ENCODE peak calls at places on chromosomes 11 and 22, in five cellular contexts. U, A, Y, J and Z are unnamed samples.

GRCh38 chr22:38258895-38259294 is 13.9 kb downstream of the TMEM184B start:
- DNase-seq in U (peak; percentile 62), A (no peak), Y (no peak), J (no peak), Z (no peak)

GRCh38 chr22:49689858-49690257 is 137.8 kb downstream of the BRD1 start:
- DNase-seq in U (no peak), A (no peak), Y (no peak), J (no peak), Z (no peak)

GRCh38 chr11:123301696-123302400 is 106.8 kb upstream of the CLMP start:
- DNase-seq in U (no peak), A (peak; percentile 91), Y (peak; percentile 38), J (peak; percentile 74), Z (peak; percentile 59)

GRCh38 chr11:10930961-10931760 is 73.3 kb upstream of the ZBED5 start:
- DNase-seq in U (peak; percentile 37), A (peak; percentile 86), Y (no peak), J (peak; percentile 77), Z (peak; percentile 19)

GRCh38 chr11:65119670-65119995 is 2.1 kb upstream of the ZNHIT2 start:
- DNase-seq in U (no peak), A (no peak), Y (no peak), J (no peak), Z (no peak)

GRCh38 chr11:105899776-105900175 is 122.3 kb downstream of the MSANTD4 start:
- DNase-seq in U (no peak), A (no peak), Y (no peak), J (no peak), Z (no peak)

GRCh38 chr11:18611196-18611595 is 11.6 kb downstream of the MISFA start:
- DNase-seq in U (no peak), A (no peak), Y (no peak), J (no peak), Z (no peak)

GRCh38 chr11:134469627-134470026 is 57.6 kb upstream of the B3GAT1 start:
- DNase-seq in U (no peak), A (no peak), Y (no peak), J (no peak), Z (no peak)

GRCh38 chr11:100726709-100727108 is 39.6 kb downstream of the ARHGAP42 start:
- DNase-seq in U (no peak), A (peak; percentile 26), Y (no peak), J (no peak), Z (no peak)

GRCh38 chr22:40567626-40568328 is 68.7 kb downstream of the MRTFA start:
- DNase-seq in U (no peak), A (no peak), Y (no peak), J (no peak), Z (no peak)

GRCh38 chr11:59173080-59173963 is 1.4 kb downstream of the DTX4 start:
- DNase-seq in U (no peak), A (peak; percentile 63), Y (no peak), J (peak; percentile 64), Z (no peak)

DNA sequence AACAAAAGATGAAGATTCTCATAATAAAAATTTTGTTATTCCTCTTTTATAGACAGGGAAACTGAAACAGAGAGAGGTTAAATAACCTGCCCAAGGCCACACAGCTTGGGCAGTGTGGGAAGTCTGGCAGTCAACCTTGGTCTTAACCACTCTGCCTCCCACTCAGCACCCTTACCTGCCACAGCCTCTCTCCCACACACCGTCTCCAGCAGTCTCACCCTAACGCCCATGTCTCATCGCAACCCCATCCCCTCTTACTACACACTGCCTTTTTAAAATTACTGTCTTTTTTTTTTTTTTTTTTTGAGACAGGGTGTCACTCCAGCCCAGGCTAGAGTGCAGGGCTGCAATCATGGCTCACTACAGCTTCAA is 25.0 kb downstream of the ARRB1 start:
- DNase-seq in U (no peak), A (no peak), Y (no peak), J (no peak), Z (no peak)
- H3K27ac ChIP-seq in U (peak overlapping the region; percentile 52), A (no peak overlapping the region), Y (peak overlapping the region; percentile 93), J (peak overlapping the region; percentile 8), Z (no peak overlapping the region)

GRCh38 chr22:36424901-36425579 is 37.3 kb upstream of the MYH9 start:
- DNase-seq in U (no peak), A (no peak), Y (no peak), J (no peak), Z (no peak)

GRCh38 chr22:36430863-36431262 is 43.1 kb upstream of the MYH9 start:
- DNase-seq in U (peak; percentile 48), A (no peak), Y (no peak), J (no peak), Z (no peak)

GRCh38 chr22:36422287-36423014 is 34.7 kb upstream of the MYH9 start:
- DNase-seq in U (no peak), A (no peak), Y (no peak), J (no peak), Z (no peak)

GRCh38 chr22:36423461-36424404 is 36.0 kb upstream of the MYH9 start:
- DNase-seq in U (peak; percentile 51), A (no peak), Y (no peak), J (no peak), Z (no peak)

DNA sequence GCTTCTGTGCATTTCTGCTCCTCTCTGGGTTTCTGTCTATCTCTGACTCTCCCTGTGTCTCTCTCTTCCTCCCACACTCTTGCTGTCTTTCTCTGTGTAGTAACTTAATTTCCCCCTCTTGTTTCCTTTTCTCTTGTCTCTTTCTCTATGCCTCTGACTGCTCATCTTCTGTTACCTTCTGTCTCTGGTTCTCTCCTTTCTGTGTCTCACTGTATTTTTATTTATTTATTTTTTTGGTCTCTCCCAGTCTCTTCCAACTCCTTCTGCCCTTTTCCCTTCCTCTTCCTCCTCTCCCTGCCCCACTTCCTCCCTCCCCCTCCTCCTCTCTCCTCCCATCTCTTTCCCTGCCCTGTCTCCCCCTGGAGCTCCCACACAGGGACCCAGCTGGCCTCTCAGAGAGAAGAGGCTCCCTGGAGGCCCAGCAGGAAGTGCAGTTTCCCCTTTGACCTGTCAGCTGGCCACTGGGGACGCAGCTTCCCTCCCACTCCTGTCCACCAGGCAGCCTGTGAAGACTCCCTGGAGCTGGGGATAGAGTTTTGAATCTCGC is 38.3 kb upstream of the MYH9 start:
- DNase-seq in U (no peak), A (peak; percentile 55), Y (no peak), J (peak; percentile 65), Z (no peak)
- TF ChIP-seq CTCF in U (peak; percentile 26), A (no peak), Y (no peak), J (no peak), Z (no peak)

DNA sequence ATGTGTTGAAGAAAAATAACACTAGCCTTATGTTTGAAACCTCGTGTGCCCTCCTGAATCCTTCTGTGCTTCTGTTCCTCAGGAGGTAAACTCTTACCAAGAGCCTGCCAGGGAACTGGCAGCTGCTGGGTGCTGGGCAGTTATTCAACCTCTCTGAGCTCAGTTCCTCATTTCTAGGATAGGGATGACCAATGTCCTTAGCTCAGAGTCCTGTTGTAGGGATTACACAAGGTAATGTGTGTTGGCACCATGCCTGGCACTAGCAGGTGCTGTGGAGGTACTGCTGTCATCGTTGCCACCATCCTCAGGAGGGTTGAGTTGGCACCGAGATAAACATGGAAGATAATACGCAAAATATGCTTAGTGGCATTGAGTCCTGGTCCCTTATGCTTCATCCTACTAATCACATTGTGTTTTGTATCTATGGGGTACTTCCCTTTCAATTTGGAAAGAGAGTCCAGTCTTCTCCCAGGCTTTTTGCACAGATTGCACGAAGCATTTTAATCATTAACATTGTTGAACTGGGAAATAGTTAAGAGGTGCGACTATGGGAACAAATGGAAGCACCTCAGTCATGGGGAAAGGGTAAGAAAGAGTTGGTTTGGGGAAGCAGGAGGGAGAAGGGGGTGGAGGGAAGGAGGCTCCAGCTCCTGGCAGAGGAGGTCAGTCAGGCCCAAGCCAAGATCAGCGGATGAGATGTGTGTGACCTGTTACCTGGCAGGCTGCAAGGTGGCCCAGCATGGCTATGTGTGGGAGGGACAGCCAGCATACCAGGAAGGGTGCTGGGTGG is 56.7 kb downstream of the CABIN1 start:
- DNase-seq in U (no peak), A (no peak), Y (no peak), J (no peak), Z (no peak)
- H3K27ac ChIP-seq in U (no peak overlapping the region), A (no peak overlapping the region), Y (no peak overlapping the region), J (no peak overlapping the region), Z (no peak overlapping the region)

DNA sequence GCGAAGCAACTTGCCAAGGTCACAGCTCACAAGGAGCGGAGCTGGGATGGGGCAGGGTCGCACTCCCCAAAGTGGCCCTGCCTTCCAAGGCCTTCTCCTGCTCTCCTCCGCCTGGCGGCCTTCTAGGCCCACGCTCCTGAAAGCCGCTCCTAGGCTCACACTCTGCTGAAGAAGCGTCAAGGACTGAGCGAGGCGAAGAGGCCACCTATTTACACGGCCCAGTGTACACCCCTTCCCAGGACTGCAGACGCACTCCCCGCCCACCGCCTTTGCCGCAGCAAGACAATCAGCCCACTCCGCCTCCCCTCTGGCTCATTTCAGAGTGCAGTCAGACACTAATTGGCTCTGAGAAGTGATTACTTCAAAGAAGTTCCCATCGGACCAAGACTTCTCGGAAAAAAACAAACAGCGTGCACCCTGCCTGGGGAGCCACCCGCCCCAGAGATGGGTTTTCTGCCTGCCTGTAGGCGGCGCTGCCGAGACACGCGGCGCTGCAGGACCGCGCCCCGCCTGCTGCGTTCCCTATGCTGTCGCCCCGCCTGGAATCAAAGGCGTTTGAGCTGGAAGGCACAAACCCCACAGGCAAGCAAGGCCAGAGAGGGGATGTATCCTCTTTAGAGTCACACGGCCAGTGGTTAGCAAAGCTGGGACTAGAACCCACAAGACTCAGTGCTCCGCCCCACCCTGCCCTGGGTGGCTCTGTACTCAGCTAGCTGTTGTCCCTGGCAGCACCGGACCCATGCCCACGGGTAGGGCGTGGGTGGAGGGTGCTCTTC is 414.8 kb downstream of the BUD13 start:
- DNase-seq in U (no peak), A (peak; percentile 80), Y (no peak), J (peak; percentile 68), Z (no peak)
- TF ChIP-seq CTCF in U (peak; percentile 26), A (peak; percentile 49), Y (no peak), J (peak; percentile 57), Z (no peak)

DNA sequence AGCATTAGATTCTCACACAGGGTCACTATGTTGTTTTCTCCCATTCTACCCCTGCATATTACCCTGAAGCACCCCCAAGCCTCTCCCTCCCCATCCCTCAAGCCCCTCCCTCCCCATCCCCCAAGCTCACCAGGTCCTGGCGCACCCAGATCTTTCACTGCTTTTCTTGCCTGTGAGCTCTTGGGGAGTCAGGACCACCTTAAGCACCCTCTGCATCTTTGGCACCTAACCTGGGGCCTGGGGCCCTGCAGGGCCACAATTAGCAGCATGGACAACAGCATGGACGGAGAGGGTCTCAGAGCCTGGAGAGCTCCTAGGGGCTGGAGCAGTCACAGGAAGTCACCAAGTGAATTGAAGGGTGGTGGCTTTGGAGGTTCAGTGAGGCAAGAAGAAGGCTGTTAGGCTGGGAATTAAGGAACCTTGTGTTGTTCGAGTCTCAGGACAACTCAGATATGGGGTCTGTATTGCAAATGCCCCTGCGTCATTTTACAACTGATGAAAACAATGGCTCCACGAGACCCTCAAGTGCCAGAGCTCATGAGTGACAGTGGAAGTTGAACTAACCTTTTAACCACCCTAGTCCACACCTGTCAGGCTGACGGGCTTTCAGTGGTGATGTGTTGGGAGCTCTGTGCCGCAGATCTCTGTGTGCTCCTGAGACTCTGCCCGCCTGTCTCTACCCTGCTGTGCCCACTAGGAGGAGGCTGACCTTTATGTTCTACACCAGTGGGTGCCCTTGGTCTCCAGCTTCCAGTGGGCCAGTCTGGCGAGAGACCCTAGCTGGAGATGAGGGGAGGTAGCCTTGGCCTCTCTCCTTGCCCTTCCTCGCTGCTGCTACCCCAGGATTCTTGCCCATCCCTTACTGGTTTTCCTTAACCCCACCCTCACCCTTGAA is 111.3 kb upstream of the OR4B1 start:
- DNase-seq in U (no peak), A (no peak), Y (no peak), J (no peak), Z (no peak)
- H3K27ac ChIP-seq in U (no peak overlapping the region), A (no peak overlapping the region), Y (peak overlapping the region; percentile 98), J (no peak overlapping the region), Z (no peak overlapping the region)

GRCh38 chr22:24140357-24140756 is 40.9 kb upstream of the SUSD2 start:
- DNase-seq in U (no peak), A (no peak), Y (peak; percentile 33), J (peak; percentile 61), Z (no peak)
- TF ChIP-seq CTCF in U (no peak), A (no peak), Y (no peak), J (no peak), Z (no peak)

GRCh38 chr11:111353776-111354600 is 25.1 kb downstream of the POU2AF1 start:
- DNase-seq in U (no peak), A (no peak), Y (no peak), J (no peak), Z (no peak)
- H3K27ac ChIP-seq in U (no peak overlapping the region), A (no peak overlapping the region), Y (no peak overlapping the region), J (no peak overlapping the region), Z (no peak overlapping the region)